ENCODE peak calls at places on chromosomes 5 and 9, in six cellular contexts. V is type B pancreatic cell, F is left lung, Q is activated B cell treated with CpG ODN at 0.5 μM for 24 hours, S is fibroblast of lung, A is bronchial epithelial cell. J is an unnamed sample.

GRCh38 chr9:4489919-4490704 is at the start of gene SLC1A1:
- DNase-seq in S (peak), V (no peak), Q (peak), F (peak), A (peak), J (peak)

GRCh38 chr9:134717056-134717455 is 75.5 kb downstream of the COL5A1 start:
- DNase-seq in S (no peak), Q (no peak), A (no peak), V (no peak), F (no peak), J (no peak)

GRCh38 chr5:124742521-124742920 is 3.9 kb downstream of the ZNF608 start:
- DNase-seq in V (no peak), F (no peak), S (no peak), A (peak), Q (no peak), J (no peak)

GRCh38 chr5:171821286-171821685 is 35.7 kb downstream of the SMIM23 start:
- DNase-seq in S (no peak), F (no peak), V (no peak), A (no peak), Q (no peak), J (no peak)

GRCh38 chr5:179261301-179262125 is 83.7 kb downstream of the ADAMTS2 start:
- DNase-seq in Q (peak), V (peak), S (no peak), A (no peak), F (no peak), J (no peak)

GRCh38 chr9:5621327-5621726 is 7.6 kb upstream of the RIC1 start:
- DNase-seq in S (peak), Q (no peak), V (no peak), F (no peak), A (peak), J (no peak)

GRCh38 chr5:18944771-18945170 is 1043.2 kb downstream of the CDH18 start:
- DNase-seq in V (no peak), Q (no peak), F (no peak), A (no peak), S (peak), J (no peak)

GRCh38 chr9:137534256-137535119 is 15.7 kb downstream of the PNPLA7 start:
- DNase-seq in S (peak), Q (no peak), V (no peak), A (peak), F (no peak), J (no peak)

GRCh38 chr9:70113403-70114022 is 69.9 kb downstream of the MAMDC2 start:
- DNase-seq in Q (no peak), V (no peak), A (peak), S (peak), F (no peak), J (no peak)

GRCh38 chr5:133341915-133342710 is 270.2 kb downstream of the FSTL4 start:
- DNase-seq in S (no peak), V (no peak), A (no peak), Q (no peak), F (no peak), J (no peak)
- TF ChIP-seq CTCF in S (no peak), V (peak), A (no peak), Q (no peak), F (no peak), J (no peak)

DNA sequence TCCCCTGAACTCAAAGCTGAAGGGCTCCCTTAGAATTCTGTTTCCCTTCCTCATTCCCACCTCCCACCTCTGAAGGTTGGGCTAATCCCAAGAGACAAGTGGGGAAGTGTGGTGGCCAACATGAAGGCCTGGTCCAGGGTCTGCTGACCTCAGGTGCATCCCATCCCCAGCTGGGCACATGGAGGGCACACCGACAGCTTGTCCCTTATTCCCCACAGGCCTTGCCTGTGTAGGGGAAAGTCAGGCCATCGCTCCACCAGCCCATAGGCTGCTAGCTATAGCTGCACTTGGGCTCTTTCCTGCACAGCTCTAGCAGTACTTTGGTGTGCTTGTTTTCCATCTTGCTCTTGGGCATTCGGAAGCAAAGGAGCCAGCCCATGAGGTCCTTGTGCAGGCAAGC is 247.7 kb downstream of the CDH12 start:
- DNase-seq in A (no peak), F (no peak), S (no peak), Q (no peak), V (no peak), J (no peak)
- TF ChIP-seq CTCF in A (no peak), F (no peak), S (no peak), Q (no peak), V (no peak), J (no peak)

DNA sequence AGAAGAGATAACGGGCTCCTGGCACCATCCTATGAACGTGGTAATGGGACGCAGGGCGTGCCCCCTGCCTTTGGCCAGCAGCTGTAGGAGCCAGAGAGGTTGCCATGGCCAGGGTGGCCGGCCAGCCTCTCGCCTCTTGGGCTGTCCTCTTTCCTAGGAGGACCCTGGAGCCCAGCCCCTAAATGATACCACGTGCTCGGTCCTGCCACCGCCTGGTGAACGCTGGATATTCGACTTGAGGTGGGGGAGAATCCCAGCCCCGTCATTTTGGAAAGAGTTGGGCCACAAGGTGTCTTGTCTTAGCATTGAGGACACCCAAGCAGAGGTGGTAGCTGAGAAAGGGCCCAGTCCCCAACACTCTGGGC is 391 bp upstream of the NRG2 start:
- DNase-seq in S (no peak), Q (no peak), A (no peak), V (no peak), F (no peak), J (no peak)
- TF ChIP-seq CTCF in S (no peak), Q (no peak), A (no peak), V (peak), F (peak), J (no peak)

GRCh38 chr5:177520271-177520670 is 3.5 kb upstream of the DDX41 start:
- DNase-seq in V (no peak), S (no peak), Q (no peak), F (no peak), A (no peak), J (no peak)

GRCh38 chr5:177519463-177520235 is 2.9 kb upstream of the DDX41 start:
- DNase-seq in A (no peak), S (no peak), Q (no peak), F (no peak), V (no peak), J (no peak)

GRCh38 chr5:177524539-177524900 is 7.8 kb upstream of the DDX41 start:
- DNase-seq in V (no peak), S (no peak), Q (no peak), A (no peak), F (no peak), J (no peak)

GRCh38 chr5:177523711-177524538 is 7.2 kb upstream of the DDX41 start:
- DNase-seq in Q (no peak), F (no peak), V (no peak), S (no peak), A (no peak), J (no peak)

DNA sequence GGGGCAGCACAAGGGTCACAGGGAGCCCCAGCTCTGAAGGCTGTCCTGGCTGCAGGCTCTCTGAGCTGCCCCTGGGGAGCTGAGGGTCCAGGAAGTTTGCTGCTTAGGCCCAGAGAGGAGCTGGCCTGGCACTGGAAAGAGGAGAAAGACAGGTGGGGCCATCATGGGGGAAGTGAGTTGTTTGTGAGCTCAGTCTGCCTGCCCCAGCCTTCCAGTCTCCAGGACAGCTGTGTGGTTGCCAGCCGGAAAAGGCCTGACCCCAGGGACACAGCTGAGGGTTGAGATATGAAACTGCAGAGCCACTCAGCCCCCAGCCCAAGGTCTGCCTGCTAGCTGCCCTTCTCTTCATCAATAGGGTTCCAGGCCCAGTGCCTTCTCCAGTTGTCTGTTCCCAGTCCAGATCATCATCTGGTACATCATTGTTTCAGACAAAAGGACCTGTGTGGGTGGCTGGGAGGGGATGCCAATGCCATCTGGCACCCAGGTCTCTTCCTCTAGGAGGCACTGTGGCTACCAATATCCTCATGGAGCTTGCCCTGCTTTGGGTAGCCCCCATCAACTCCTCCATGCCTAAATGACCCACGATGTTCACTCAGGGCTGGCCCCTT is 4.2 kb upstream of the DDX41 start:
- DNase-seq in A (no peak), S (no peak), V (no peak), F (no peak), Q (no peak), J (no peak)
- TF ChIP-seq CTCF in A (peak), S (no peak), V (no peak), F (no peak), Q (no peak), J (no peak)

GRCh38 chr5:154764967-154765366 is 9.8 kb downstream of the LARP1 start:
- DNase-seq in Q (no peak), V (no peak), A (no peak), F (no peak), S (no peak), J (no peak)

GRCh38 chr5:154767537-154767936 is 12.4 kb downstream of the LARP1 start:
- DNase-seq in S (no peak), A (no peak), F (no peak), Q (no peak), V (no peak), J (no peak)

GRCh38 chr5:154765396-154765925 is 10.3 kb downstream of the LARP1 start:
- DNase-seq in F (no peak), S (no peak), V (no peak), Q (no peak), A (no peak), J (no peak)

GRCh38 chr5:154768207-154768606 is 13.0 kb downstream of the LARP1 start:
- DNase-seq in Q (no peak), A (no peak), F (no peak), S (no peak), V (no peak), J (no peak)

DNA sequence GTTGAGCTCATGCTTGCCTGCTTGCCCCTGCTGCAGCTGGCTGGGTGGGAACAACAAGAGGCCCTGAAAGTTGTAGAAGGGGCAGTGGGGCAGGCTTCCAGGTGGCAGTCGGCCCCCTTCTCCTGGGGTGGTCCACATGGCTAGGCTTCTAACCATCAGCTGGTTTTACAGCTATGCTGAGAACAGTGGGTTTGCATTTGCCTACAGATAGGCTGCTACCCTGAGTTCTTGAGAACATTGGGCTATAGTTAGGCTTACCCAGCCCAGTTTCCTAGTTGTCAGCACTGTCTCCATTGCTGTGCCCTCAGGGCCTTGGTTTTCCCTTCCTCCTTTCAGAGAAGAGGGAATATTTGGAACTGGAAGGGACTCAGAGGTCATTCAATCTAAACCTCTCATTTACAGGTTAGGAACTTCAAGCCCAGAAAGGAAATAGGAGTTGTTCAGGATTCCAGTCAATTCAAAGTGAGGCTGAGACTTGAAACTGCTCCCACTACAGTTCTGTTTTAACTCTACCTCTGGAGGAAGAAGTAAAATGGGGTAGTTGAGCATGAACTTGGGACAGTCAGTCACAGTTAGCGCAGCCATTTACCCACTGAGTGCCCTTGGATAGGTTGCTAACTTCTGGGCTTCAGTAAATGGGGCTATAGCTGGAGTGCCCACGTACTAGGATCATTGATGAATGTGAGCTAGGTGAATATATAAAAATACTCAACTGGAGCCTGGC is 11.5 kb downstream of the LARP1 start:
- DNase-seq in F (no peak), S (no peak), Q (no peak), A (no peak), V (no peak), J (no peak)
- TF ChIP-seq CTCF in F (no peak), S (no peak), Q (no peak), A (no peak), V (no peak), J (no peak)

J was measured in CD4-positive, alpha-beta T cell.